ENCODE peak calls at places on chromosome 6, in eight cellular contexts. F, M, K, Q, N, I, O and V are unnamed samples.

GRCh38 chr6:138307352-138307751 is 70.4 kb upstream of the SMIM28 start:
- DNase-seq in F (peak), M (no peak), I (no peak), N (no peak), Q (no peak), O (peak), K (peak), V (no peak)

GRCh38 chr6:55445648-55446204 is 118.5 kb downstream of the GFRAL start:
- DNase-seq in M (no peak), I (no peak), F (peak), Q (no peak), K (peak), O (no peak), N (no peak), V (no peak)

GRCh38 chr6:118768904-118769325 is 117.5 kb upstream of the CEP85L start:
- DNase-seq in I (no peak), N (no peak), K (no peak), F (peak), O (no peak), M (no peak), Q (no peak), V (no peak)

GRCh38 chr6:167678102-167679101 is 148.3 kb upstream of the AFDN start:
- DNase-seq in I (no peak), O (peak), N (peak), M (peak), Q (peak), F (peak), K (no peak), V (no peak)

GRCh38 chr6:34067814-34068213 is 78.1 kb downstream of the GRM4 start:
- DNase-seq in K (no peak), O (no peak), Q (no peak), I (no peak), F (no peak), M (no peak), N (no peak), V (no peak)

GRCh38 chr6:118810420-118811027 is 83.4 kb upstream of the ASF1A start:
- DNase-seq in M (no peak), K (no peak), I (no peak), Q (no peak), O (no peak), N (no peak), F (no peak), V (no peak)

GRCh38 chr6:143745160-143746133 is 67.7 kb downstream of the PHACTR2 start:
- DNase-seq in Q (no peak), O (no peak), N (no peak), F (peak), I (peak), M (no peak), K (peak), V (no peak)

GRCh38 chr6:155534678-155535077 is 79.0 kb upstream of the NOX3 start:
- DNase-seq in O (no peak), K (no peak), F (no peak), I (no peak), M (no peak), N (no peak), Q (no peak), V (no peak)

GRCh38 chr6:148698671-148699180 is 48.1 kb upstream of the UST start:
- DNase-seq in N (peak), Q (no peak), F (no peak), O (no peak), K (no peak), M (no peak), I (no peak), V (no peak)

GRCh38 chr6:154754152-154754551 is 20.9 kb downstream of the SCAF8 start:
- DNase-seq in N (no peak), I (no peak), M (no peak), F (peak), K (peak), O (no peak), Q (no peak), V (no peak)

GRCh38 chr6:36249010-36249409 is 20.9 kb upstream of the PNPLA1 start:
- DNase-seq in I (no peak), M (no peak), Q (no peak), F (peak), O (no peak), K (peak), N (no peak), V (no peak)

GRCh38 chr6:164303092-164304007 is 888.8 kb downstream of the QKI start:
- DNase-seq in I (peak), N (no peak), Q (no peak), O (peak), K (peak), M (peak), F (peak), V (no peak)

GRCh38 chr6:142088858-142089216 is 43.9 kb upstream of the GJE1 start:
- DNase-seq in F (peak), N (peak), I (peak), O (no peak), M (no peak), K (peak), Q (no peak), V (no peak)

GRCh38 chr6:113909224-113909856 is 52.2 kb downstream of the MARCKS start:
- DNase-seq in F (peak), Q (peak), N (no peak), M (no peak), K (peak), I (no peak), O (no peak), V (no peak)
- TF ChIP-seq CTCF in F (peak), Q (peak), N (no peak), M (peak), K (peak), I (peak), O (peak), V (peak)

GRCh38 chr6:1015819-1016218 is 296.1 kb upstream of the FOXQ1 start:
- DNase-seq in F (no peak), Q (no peak), I (no peak), N (no peak), O (no peak), M (no peak), K (no peak), V (no peak)
- TF ChIP-seq CTCF in F (no peak), Q (no peak), I (no peak), N (no peak), O (no peak), M (no peak), K (no peak), V (no peak)

DNA sequence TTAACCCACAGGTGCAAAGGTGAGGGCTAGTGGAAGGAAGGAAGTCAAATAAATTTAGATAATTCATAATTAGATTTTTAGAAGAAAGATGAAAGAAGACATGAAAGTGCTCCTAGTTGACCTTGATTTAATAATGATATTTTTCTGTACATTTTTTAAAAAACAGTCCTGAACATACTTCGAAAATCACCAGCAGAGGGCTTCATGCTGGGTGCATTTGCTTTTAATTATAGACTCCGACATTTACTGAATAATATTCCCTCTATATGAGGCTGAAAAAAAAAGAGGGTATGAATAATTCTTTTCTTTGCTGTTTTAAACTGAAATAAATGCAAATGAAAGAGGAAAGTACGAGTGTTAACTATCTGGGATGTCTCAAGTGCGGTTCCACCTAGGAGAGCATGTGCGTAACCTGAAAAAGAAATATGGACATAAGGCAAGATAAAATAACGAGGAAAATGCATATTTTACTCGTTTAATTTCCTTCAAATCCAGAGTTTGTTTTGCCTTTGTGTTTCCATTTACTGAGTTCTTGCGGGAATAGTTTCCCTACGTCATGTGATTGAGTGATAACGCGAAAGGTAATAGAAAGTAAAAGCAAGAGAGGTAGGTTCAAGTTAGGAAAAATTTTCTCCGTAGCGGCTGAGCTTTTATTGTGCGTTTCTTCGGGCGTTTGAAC is 3.1 kb upstream of the TFAP2B start:
- DNase-seq in I (no peak), N (no peak), O (no peak), F (peak), Q (no peak), K (peak), M (no peak), V (no peak)
- TF ChIP-seq CTCF in I (no peak), N (peak), O (no peak), F (peak), Q (peak), K (peak), M (no peak), V (no peak)

DNA sequence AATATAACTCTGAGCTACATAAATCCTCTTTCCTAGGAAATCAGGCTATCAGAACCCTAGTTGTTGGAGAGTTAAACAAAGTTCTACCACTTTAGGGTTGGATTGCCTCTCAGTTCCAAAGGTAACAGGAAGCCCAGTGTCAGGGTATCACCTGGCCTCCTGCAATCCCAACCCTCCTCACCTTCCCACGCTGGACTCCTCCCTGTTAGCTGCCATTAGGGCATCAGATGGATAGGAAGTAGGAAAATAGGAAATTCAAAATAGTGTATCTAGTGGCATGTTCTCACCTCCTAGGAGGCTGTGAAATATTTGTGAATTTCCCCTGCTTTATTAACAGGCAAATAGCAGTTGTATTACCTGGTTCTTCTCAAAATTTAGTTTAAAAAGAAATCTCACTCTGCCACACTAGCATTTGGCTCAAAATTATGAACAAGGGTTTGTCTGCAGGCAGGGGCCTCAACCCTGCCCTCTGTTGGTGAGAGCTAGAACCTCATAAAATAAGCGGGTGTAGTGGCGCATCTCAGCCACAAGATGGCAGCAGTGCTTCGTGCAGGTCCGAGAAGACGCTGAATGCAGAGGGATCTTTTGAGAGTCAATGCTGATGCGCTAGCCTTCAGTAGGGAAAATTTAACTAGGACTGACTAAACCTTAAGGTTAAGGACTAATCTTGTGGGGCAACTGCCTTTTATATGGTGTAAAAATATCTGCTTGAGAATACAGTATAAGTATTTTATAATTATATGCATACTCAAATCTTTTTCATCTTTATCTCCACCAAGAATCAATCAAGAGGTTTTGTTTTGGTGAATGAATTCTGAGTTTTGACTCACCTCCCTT is 209.8 kb upstream of the KCNQ5 start:
- DNase-seq in N (no peak), K (peak), I (peak), Q (peak), F (peak), O (peak), M (peak), V (peak)
- TF ChIP-seq CTCF in N (peak), K (peak), I (peak), Q (peak), F (no peak), O (peak), M (peak), V (peak)

GRCh38 chr6:127111526-127111925 is 6.9 kb upstream of the RSPO3 start:
- DNase-seq in F (no peak), M (no peak), O (no peak), N (no peak), Q (no peak), K (no peak), I (no peak), V (no peak)
- TF ChIP-seq CTCF in F (no peak), M (no peak), O (no peak), N (no peak), Q (no peak), K (no peak), I (no peak), V (no peak)

GRCh38 chr6:106101466-106101865 is 15.3 kb downstream of the PRDM1 start:
- DNase-seq in M (no peak), N (no peak), K (no peak), Q (no peak), I (no peak), F (no peak), O (no peak), V (no peak)
- TF ChIP-seq CTCF in M (no peak), N (no peak), K (no peak), Q (no peak), I (no peak), F (no peak), O (no peak), V (no peak)